ENCODE peak calls at places on chromosomes 7 and 10, in four cellular contexts. D is cardiac muscle cell, C is prostate gland, K is DND-41. P is an unnamed sample.

GRCh38 chr7:7731732-7732131 is 13.3 kb upstream of the RPA3 start:
- DNase-seq in D (no peak), C (no peak), K (no peak), P (no peak)

GRCh38 chr7:70063796-70064423 is 465.6 kb downstream of the AUTS2 start:
- DNase-seq in D (no peak), C (no peak), K (no peak), P (no peak)

GRCh38 chr10:131997366-131998049 is 15.8 kb upstream of the BNIP3 start:
- DNase-seq in D (peak; percentile 92), C (peak; percentile 97), K (no peak), P (peak; percentile 71)

GRCh38 chr7:101950450-101951119 is 133.2 kb downstream of the CUX1 start:
- DNase-seq in D (peak; percentile 88), C (no peak), K (no peak), P (no peak)

GRCh38 chr10:11009471-11010308 is 8.0 kb upstream of the CELF2 start:
- DNase-seq in D (no peak), C (no peak), K (no peak), P (peak; percentile 12)

GRCh38 chr7:29811597-29811996 is 5.3 kb downstream of the WIPF3 start:
- DNase-seq in D (no peak), C (no peak), K (no peak), P (no peak)

GRCh38 chr7:73809454-73810090 is 21.2 kb upstream of the CLDN4 start:
- DNase-seq in D (no peak), C (no peak), K (no peak), P (no peak)

GRCh38 chr7:156545989-156546388 is 94.6 kb upstream of the RNF32 start:
- DNase-seq in D (no peak), C (no peak), K (no peak), P (no peak)

GRCh38 chr10:50421026-50421719 is 169.9 kb upstream of the ASAH2 start:
- DNase-seq in D (peak; percentile 59), C (no peak), K (peak; percentile 9), P (no peak)

GRCh38 chr7:120170849-120171248 is 102.1 kb upstream of the KCND2 start:
- DNase-seq in D (no peak), C (no peak), K (no peak), P (no peak)

GRCh38 chr10:76881477-76882220 is 756.0 kb downstream of the KCNMA1 start:
- DNase-seq in D (no peak), C (no peak), K (no peak), P (no peak)

GRCh38 chr7:64888901-64889685 is 14.0 kb upstream of the ZNF273 start:
- DNase-seq in D (peak; percentile 34), C (no peak), K (no peak), P (no peak)

GRCh38 chr7:121313793-121314676 is 14.8 kb upstream of the WNT16 start:
- DNase-seq in D (peak; percentile 83), C (no peak), K (no peak), P (peak; percentile 19)

GRCh38 chr7:114086491-114086905 is 167.7 kb upstream of the PPP1R3A start:
- DNase-seq in D (no peak), C (peak; percentile 16), K (no peak), P (no peak)

GRCh38 chr7:7099584-7100014 is 82.7 kb upstream of the C1GALT1 start:
- DNase-seq in D (peak; percentile 98), C (peak; percentile 80), K (no peak), P (peak; percentile 72)

GRCh38 chr7:137932881-137933269 is 69.0 kb downstream of the CREB3L2 start:
- DNase-seq in D (peak; percentile 37), C (no peak), K (no peak), P (peak; percentile 39)

GRCh38 chr10:63665765-63666164 is 144.6 kb downstream of the REEP3 start:
- DNase-seq in D (peak; percentile 70), C (no peak), K (no peak), P (no peak)

GRCh38 chr10:49598986-49599385 is 11.1 kb upstream of the SLC18A3 start:
- DNase-seq in D (no peak), C (no peak), K (no peak), P (no peak)

GRCh38 chr10:49518982-49519578 is 19.8 kb downstream of the ERCC6 start:
- DNase-seq in D (peak; percentile 72), C (peak; percentile 33), K (peak; percentile 53), P (no peak)

GRCh38 chr7:81162234-81162633 is 243.4 kb upstream of the SEMA3C start:
- DNase-seq in D (no peak), C (no peak), K (no peak), P (no peak)

GRCh38 chr10:66457629-66458028 is 468.2 kb upstream of the LRRTM3 start:
- DNase-seq in D (no peak), C (no peak), K (no peak), P (no peak)

DNA sequence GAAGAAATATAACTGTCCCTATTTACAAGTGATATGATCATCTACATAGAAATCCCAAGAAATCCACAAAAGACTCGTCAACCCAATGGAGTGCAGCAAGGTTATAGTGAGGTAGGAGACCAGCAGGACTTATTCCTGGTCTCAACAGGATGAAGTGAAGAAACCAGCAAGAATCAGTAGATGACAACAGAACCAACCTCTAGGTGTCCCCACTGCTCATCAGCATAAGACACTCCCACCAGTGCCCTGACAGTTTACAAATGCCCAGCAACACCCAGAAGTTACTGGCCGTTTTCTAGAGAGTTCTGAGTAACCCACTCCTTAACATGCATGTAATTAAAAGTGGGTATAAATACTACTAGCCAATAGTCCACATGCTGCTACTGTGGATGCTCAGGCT is 470.5 kb upstream of the LRRTM3 start:
- DNase-seq in D (no peak), C (no peak), K (no peak), P (no peak)
- TF ChIP-seq CTCF in D (no peak), C (no peak), K (no peak), P (no peak)

GRCh38 chr10:103982639-103983038 is 15.7 kb downstream of the SLK start:
- DNase-seq in D (no peak), C (no peak), K (no peak), P (no peak)
- H3K4me3 ChIP-seq in D (no peak overlapping the region), C (no peak overlapping the region), K (no peak overlapping the region), P (no peak overlapping the region)

GRCh38 chr7:116188-116981 is 76.0 kb upstream of the FAM20C start:
- DNase-seq in D (no peak), C (no peak), K (no peak), P (no peak)
- TF ChIP-seq CTCF in D (no peak), C (no peak), K (no peak), P (no peak)

DNA sequence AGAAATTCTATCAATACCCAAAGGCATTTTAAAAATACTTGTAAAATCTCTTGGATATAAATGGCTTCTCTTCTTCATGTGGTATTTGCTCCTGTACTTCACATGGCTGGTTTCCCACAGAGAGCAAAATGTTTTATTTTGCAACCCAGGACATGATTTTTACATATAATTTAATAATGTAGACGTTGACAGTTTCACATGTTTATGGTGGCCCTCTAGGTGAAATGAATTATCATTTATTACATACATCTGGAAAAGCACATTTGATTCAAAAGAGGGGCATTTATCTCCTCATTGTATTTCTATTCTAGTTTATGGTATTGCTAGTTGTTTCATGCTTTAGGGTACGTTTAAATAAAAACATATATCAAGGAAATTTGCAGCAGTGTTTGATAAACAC is 52.2 kb downstream of the LRGUK start:
- DNase-seq in D (no peak), C (no peak), K (no peak), P (no peak)
- H3K4me3 ChIP-seq in D (no peak overlapping the region), C (no peak overlapping the region), K (no peak overlapping the region), P (no peak overlapping the region)

P was measured in BJ.